ENCODE peak calls at places on chromosomes 11 and 22, in eight cellular contexts. X is IMR-90; V is CD8-positive, alpha-beta T cell; L is fibroblast of lung; W is tibial nerve; T is CD4-positive, alpha-beta memory T cell; K is H1; R is heart left ventricle. Z is an unnamed sample.

GRCh38 chr22:39617342-39617741 is 46.8 kb downstream of the CACNA1I start:
- DNase-seq in T (no peak), L (no peak), V (no peak), W (no peak), X (no peak), R (no peak), K (no peak), Z (no peak)

GRCh38 chr22:44484618-44485017 is 13.4 kb downstream of the RTL6 start:
- DNase-seq in L (no peak), T (no peak), X (no peak), K (no peak), R (no peak), V (no peak), W (no peak), Z (no peak)

GRCh38 chr22:48908547-48908946 is 919.1 kb downstream of the BRD1 start:
- DNase-seq in L (no peak), V (no peak), W (no peak), X (no peak), R (no peak), T (no peak), K (no peak), Z (no peak)

GRCh38 chr11:7905961-7906429 is 25.1 kb downstream of the OR10A6 start:
- DNase-seq in L (no peak), X (no peak), K (no peak), R (no peak), W (no peak), V (no peak), T (no peak), Z (no peak)

GRCh38 chr11:132278801-132279574 is 908.6 kb downstream of the NTM start:
- DNase-seq in V (no peak), K (no peak), T (no peak), X (peak; percentile 72), W (peak; percentile 12), L (peak; percentile 42), R (no peak), Z (no peak)

GRCh38 chr22:31853736-31854500 is 90.4 kb upstream of the YWHAH start:
- DNase-seq in L (no peak), K (no peak), W (no peak), V (no peak), R (no peak), T (no peak), X (peak; percentile 30), Z (no peak)

GRCh38 chr22:19811811-19812771 is 42.6 kb downstream of the GNB1L start:
- DNase-seq in T (no peak), R (no peak), W (no peak), V (no peak), K (peak; percentile 39), X (no peak), L (no peak), Z (no peak)

GRCh38 chr11:74701351-74701750 is 29.9 kb downstream of the CHRDL2 start:
- DNase-seq in V (no peak), L (no peak), T (no peak), W (no peak), K (peak; percentile 78), X (no peak), R (no peak), Z (no peak)

GRCh38 chr11:17579451-17579850 is 32.4 kb downstream of the OTOG start:
- DNase-seq in R (no peak), V (no peak), L (no peak), X (no peak), T (no peak), K (no peak), W (no peak), Z (no peak)

GRCh38 chr11:12219732-12220131 is 109.3 kb downstream of the MICAL2 start:
- DNase-seq in X (peak; percentile 37), V (no peak), W (no peak), L (no peak), K (no peak), R (no peak), T (no peak), Z (no peak)

GRCh38 chr11:45625611-45626010 is 39.8 kb downstream of the CHST1 start:
- DNase-seq in V (no peak), L (no peak), K (no peak), T (no peak), R (no peak), X (no peak), W (no peak), Z (no peak)

GRCh38 chr11:18707811-18708340 is 9.3 kb downstream of the TMEM86A start:
- DNase-seq in V (no peak), T (no peak), R (no peak), W (no peak), X (no peak), L (no peak), K (no peak), Z (no peak)
- H3K27me3 ChIP-seq in V (no peaks in the 10 kb centered on the region), T (no peaks in the 10 kb centered on the region), R (no peaks in the 10 kb centered on the region), W (no peaks in the 10 kb centered on the region), X (peaks cover 62% of the 10 kb centered on the region), L (peaks cover 28% of the 10 kb centered on the region), K (peaks cover 2% of the 10 kb centered on the region), Z (no peaks in the 10 kb centered on the region)

GRCh38 chr11:121841487-121842167 is 274.4 kb downstream of the BLID start:
- DNase-seq in K (no peak), W (no peak), V (no peak), T (no peak), R (no peak), L (peak; percentile 63), X (peak; percentile 83), Z (peak; percentile 5)
- H3K27ac ChIP-seq in K (no peak overlapping the region), W (peak overlapping the region; percentile 7), V (no peak overlapping the region), T (no peak overlapping the region), R (no peak overlapping the region), L (no peak overlapping the region), X (no peak overlapping the region), Z (no peak overlapping the region)

GRCh38 chr22:45976351-45977002 is 485 bp downstream of the WNT7B start:
- DNase-seq in V (no peak), T (no peak), X (no peak), W (no peak), K (no peak), R (no peak), L (no peak), Z (no peak)

GRCh38 chr22:45977551-45978274 is 751 bp upstream of the WNT7B start:
- DNase-seq in W (no peak), L (no peak), X (peak; percentile 22), T (no peak), V (no peak), K (peak; percentile 72), R (no peak), Z (no peak)

GRCh38 chr22:45980776-45981175 is 3.8 kb upstream of the WNT7B start:
- DNase-seq in R (no peak), K (no peak), L (no peak), X (no peak), T (no peak), V (no peak), W (no peak), Z (no peak)

GRCh38 chr22:45977003-45977395 is at the start of gene WNT7B:
- DNase-seq in W (no peak), K (no peak), L (no peak), T (peak; percentile 15), V (peak; percentile 12), X (no peak), R (no peak), Z (no peak)

GRCh38 chr22:45978275-45978713 is 1.3 kb upstream of the WNT7B start:
- DNase-seq in T (no peak), V (no peak), L (no peak), K (no peak), R (no peak), X (no peak), W (no peak), Z (no peak)
- H3K4me3 ChIP-seq in T (peak overlapping the region; percentile 60), V (no peak overlapping the region), L (no peak overlapping the region), K (peak overlapping the region; percentile 63), R (peak overlapping the region; percentile 62), X (no peak overlapping the region), W (no peak overlapping the region), Z (peak overlapping the region; percentile 1)

GRCh38 chr11:72618801-72619200 is 55.4 kb downstream of the PDE2A start:
- DNase-seq in T (no peak), L (peak; percentile 12), R (no peak), X (peak; percentile 8), W (no peak), V (no peak), K (no peak), Z (no peak)
- H3K27me3 ChIP-seq in T (peaks cover 2% of the 10 kb centered on the region), L (peaks cover 2% of the 10 kb centered on the region), R (no peaks in the 10 kb centered on the region), X (peaks cover 84% of the 10 kb centered on the region), W (no peaks in the 10 kb centered on the region), V (no peaks in the 10 kb centered on the region), K (no peaks in the 10 kb centered on the region), Z (no peaks in the 10 kb centered on the region)

GRCh38 chr11:64353761-64354506 is 5.0 kb upstream of the RPS6KA4 start:
- DNase-seq in V (no peak), K (no peak), X (no peak), T (no peak), R (no peak), L (no peak), W (no peak), Z (no peak)

GRCh38 chr11:64353101-64353738 is 5.7 kb upstream of the RPS6KA4 start:
- DNase-seq in K (peak; percentile 54), W (no peak), R (no peak), X (no peak), T (no peak), L (no peak), V (no peak), Z (no peak)

GRCh38 chr11:64357446-64357845 is 1.5 kb upstream of the RPS6KA4 start:
- DNase-seq in W (no peak), T (no peak), X (no peak), L (no peak), K (no peak), R (no peak), V (no peak), Z (no peak)

GRCh38 chr11:64356498-64357411 is 2.2 kb upstream of the RPS6KA4 start:
- DNase-seq in L (peak; percentile 28), T (peak; percentile 19), X (no peak), R (no peak), W (no peak), K (peak; percentile 91), V (no peak), Z (no peak)

DNA sequence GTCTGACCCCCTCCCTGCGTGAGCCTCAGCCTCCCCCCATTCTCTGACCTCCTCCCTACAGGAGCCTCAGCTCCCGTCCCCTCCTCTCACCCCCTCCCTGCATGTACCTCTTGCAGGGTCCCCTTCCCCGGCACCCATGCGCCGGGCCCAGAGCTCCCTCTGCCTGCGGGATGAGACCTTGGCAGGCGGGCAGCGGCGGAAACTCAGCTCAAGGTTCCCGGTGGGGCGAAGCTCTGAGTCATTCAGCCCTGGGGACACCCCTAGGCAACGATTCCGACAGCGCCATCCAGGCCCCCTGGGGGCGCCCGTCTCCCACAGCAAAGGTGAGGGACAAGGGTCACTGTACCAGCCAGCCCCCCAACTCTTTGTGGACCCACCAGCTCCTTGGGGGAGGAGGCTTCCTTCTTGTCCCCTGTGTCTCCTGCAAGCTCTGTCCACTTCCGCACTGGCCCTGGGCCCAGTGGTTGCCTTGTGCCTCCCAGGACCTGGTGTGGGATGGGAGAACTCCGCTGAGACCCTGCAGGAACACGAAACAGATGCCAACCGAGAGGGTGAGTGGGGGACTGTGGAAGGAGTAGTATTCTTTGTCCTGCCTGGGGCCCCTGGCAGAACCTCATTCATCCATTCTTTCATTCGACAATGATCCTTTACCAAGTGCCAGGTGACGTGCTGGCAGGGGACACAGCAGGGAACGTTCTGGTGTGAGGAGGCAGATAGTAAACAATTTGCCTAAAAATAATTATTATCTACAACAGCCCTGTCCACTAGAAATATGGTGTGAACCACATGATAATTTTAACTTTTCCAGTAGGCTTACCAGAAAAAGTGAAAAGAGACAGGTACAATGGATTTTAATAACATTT is 3.7 kb upstream of the RPS6KA4 start:
- DNase-seq in K (peak; percentile 85), V (peak; percentile 62), W (peak; percentile 50), X (peak; percentile 77), L (peak; percentile 79), R (peak; percentile 88), T (no peak), Z (no peak)
- H3K27ac ChIP-seq in K (no peak overlapping the region), V (no peak overlapping the region), W (no peak overlapping the region), X (peak overlapping the region; percentile 66), L (peak overlapping the region; percentile 45), R (peak overlapping the region; percentile 44), T (no peak overlapping the region), Z (no peak overlapping the region)

Z was measured in iPS DF 6.9.